ENCODE peak calls at places on chromosomes 3 and 15, in four cellular contexts. Q is effector CD4-positive, alpha-beta T cell; B is frontal cortex; W is fibroblast of mammary gland. P is an unnamed sample.

GRCh38 chr15:79025201-79025600 is 65.4 kb downstream of the RASGRF1 start:
- DNase-seq in Q (no peak), B (no peak), W (no peak), P (no peak)

GRCh38 chr15:74543583-74543982 is 2.6 kb downstream of the ARID3B start:
- DNase-seq in Q (peak), B (no peak), W (no peak), P (no peak)

GRCh38 chr3:119579366-119580147 is at the start of gene ADPRH:
- DNase-seq in Q (peak), B (peak), W (peak), P (no peak)

GRCh38 chr3:60954049-60954448 is 297.2 kb downstream of the FHIT start:
- DNase-seq in Q (no peak), B (no peak), W (peak), P (no peak)

GRCh38 chr15:78565097-78565950 is at the start of gene CHRNA5:
- DNase-seq in Q (peak), B (peak), W (peak), P (peak)

GRCh38 chr3:13040381-13041074 is 32.7 kb downstream of the IQSEC1 start:
- DNase-seq in Q (no peak), B (no peak), W (no peak), P (no peak)

GRCh38 chr15:50098576-50098975 is 20.5 kb downstream of the ATP8B4 start:
- DNase-seq in Q (no peak), B (no peak), W (peak), P (no peak)

GRCh38 chr3:38108649-38109579 is 28.0 kb downstream of the ACAA1 start:
- DNase-seq in Q (no peak), B (no peak), W (no peak), P (no peak)

GRCh38 chr15:65076486-65077290 is at the start of gene KBTBD13:
- DNase-seq in Q (no peak), B (no peak), W (no peak), P (no peak)

GRCh38 chr3:129665024-129665768 is 58.7 kb upstream of the PLXND1 start:
- DNase-seq in Q (no peak), B (no peak), W (peak), P (no peak)

GRCh38 chr3:186083746-186084145 is 25.1 kb downstream of the ETV5 start:
- DNase-seq in Q (no peak), B (no peak), W (no peak), P (no peak)

GRCh38 chr3:57006048-57006709 is 54.3 kb upstream of the SPATA12 start:
- DNase-seq in Q (no peak), B (no peak), W (peak), P (no peak)

GRCh38 chr3:51388286-51389029 is 2.6 kb upstream of the RBM15B start:
- DNase-seq in Q (no peak), B (no peak), W (peak), P (peak)

GRCh38 chr3:127632035-127632434 is 3.0 kb downstream of the PODXL2 start:
- DNase-seq in Q (no peak), B (no peak), W (no peak), P (no peak)

GRCh38 chr15:70507772-70508351 is 255.5 kb downstream of the UACA start:
- DNase-seq in Q (no peak), B (no peak), W (peak), P (no peak)

GRCh38 chr15:29040367-29040745 is 154.6 kb downstream of the APBA2 start:
- DNase-seq in Q (no peak), B (no peak), W (no peak), P (no peak)

GRCh38 chr3:171261487-171261886 is 198.7 kb downstream of the TNIK start:
- DNase-seq in Q (no peak), B (no peak), W (no peak), P (no peak)

GRCh38 chr3:73029321-73029796 is 32.1 kb upstream of the EBLN2 start:
- DNase-seq in Q (no peak), B (no peak), W (peak), P (no peak)

P was measured in SHP77.